ENCODE peak calls at places on chromosomes 11 and 22, in ten cellular contexts. K is cardiac muscle cell; C is fibroblast of the aortic adventitia; B is D341Med; P is Kasumi-1; L is COR-L47; O is NCI-H774; U is stimulated activated naive CD4-positive, alpha-beta T cell; S is AG20443; I is HCT116. G is an unnamed sample.

GRCh38 chr11:43532046-43532445 is 148.5 kb upstream of the HSD17B12 start:
- DNase-seq in K (no peak), C (no peak), B (no peak), P (peak; percentile 58), L (no peak), O (no peak), U (no peak), S (no peak), I (no peak), G (no peak)

GRCh38 chr22:39089928-39090327 is 7.1 kb upstream of the APOBEC3H start:
- DNase-seq in K (no peak), C (peak; percentile 16), B (peak; percentile 24), P (no peak), L (no peak), O (no peak), U (no peak), S (peak; percentile 48), I (no peak), G (no peak)

GRCh38 chr11:117989351-117990102 is 3.3 kb downstream of the IL10RA start:
- DNase-seq in K (no peak), C (no peak), B (no peak), P (no peak), L (no peak), O (no peak), U (no peak), S (no peak), I (no peak), G (no peak)

GRCh38 chr11:64719406-64719805 is 3.6 kb downstream of the NRXN2 start:
- DNase-seq in K (no peak), C (no peak), B (no peak), P (no peak), L (no peak), O (no peak), U (no peak), S (no peak), I (no peak), G (no peak)

GRCh38 chr11:35461917-35462316 is 42.6 kb upstream of the SLC1A2 start:
- DNase-seq in K (no peak), C (no peak), B (no peak), P (no peak), L (no peak), O (no peak), U (no peak), S (no peak), I (no peak), G (no peak)

GRCh38 chr22:19959043-19959586 is 17.5 kb upstream of the TXNRD2 start:
- DNase-seq in K (peak; percentile 76), C (peak; percentile 56), B (no peak), P (no peak), L (no peak), O (no peak), U (no peak), S (peak; percentile 67), I (peak; percentile 65), G (no peak)

GRCh38 chr22:49431559-49431958 is 396.1 kb downstream of the BRD1 start:
- DNase-seq in K (no peak), C (no peak), B (no peak), P (no peak), L (no peak), O (no peak), U (no peak), S (no peak), I (no peak), G (no peak)

GRCh38 chr11:6225896-6226295 is 8.5 kb downstream of the FHIP1B start:
- DNase-seq in K (no peak), C (no peak), B (no peak), P (peak; percentile 71), L (no peak), O (no peak), U (no peak), S (no peak), I (no peak), G (peak; percentile 62)

G was measured in AML-193.